ENCODE peak calls at places on chromosomes 7 and 10, in ten cellular contexts. Q is fibroblast of lung, T is body of pancreas, G is cardiac muscle cell, O is heart left ventricle, F is upper lobe of right lung, Z is lung, A is tibial artery, K is sigmoid colon, N is mucosa of descending colon. B is an unnamed sample. For H3K4me1, the result is how much of the 10 kb centered on the place peaks cover.

GRCh38 chr7:24701232-24701898 is 55.9 kb downstream of the GSDME start:
- DNase-seq in Q (peak), T (no peak), G (peak), O (no peak), F (no peak), Z (no peak), A (no peak), K (no peak), N (no peak), B (no peak)

GRCh38 chr7:101567231-101567630 is 61.9 kb downstream of the MYL10 start:
- DNase-seq in Q (no peak), T (no peak), G (no peak), O (no peak), F (no peak), Z (no peak), A (no peak), K (peak), N (no peak), B (no peak)

GRCh38 chr10:112475565-112476233 is 28.7 kb downstream of the VTI1A start:
- DNase-seq in Q (peak), T (no peak), G (no peak), O (no peak), F (no peak), Z (no peak), A (no peak), K (no peak), N (no peak), B (no peak)

GRCh38 chr10:58830748-58831147 is 318.1 kb downstream of the BICC1 start:
- DNase-seq in Q (no peak), T (no peak), G (no peak), O (no peak), F (no peak), Z (no peak), A (no peak), K (no peak), N (no peak), B (no peak)

GRCh38 chr10:98404571-98405396 is 10.2 kb downstream of the PYROXD2 start:
- DNase-seq in Q (peak), T (no peak), G (no peak), O (no peak), F (no peak), Z (no peak), A (no peak), K (no peak), N (no peak), B (no peak)

GRCh38 chr10:63166742-63167258 is 33.7 kb downstream of the NRBF2 start:
- DNase-seq in Q (peak), T (no peak), G (peak), O (no peak), F (no peak), Z (no peak), A (no peak), K (no peak), N (no peak), B (no peak)

GRCh38 chr10:122494833-122495232 is 33.5 kb downstream of the HTRA1 start:
- DNase-seq in Q (peak), T (no peak), G (no peak), O (no peak), F (no peak), Z (no peak), A (peak), K (no peak), N (no peak), B (no peak)

GRCh38 chr10:119989966-119990365 is 97.4 kb downstream of the SEC23IP start:
- DNase-seq in Q (no peak), T (no peak), G (no peak), O (no peak), F (no peak), Z (no peak), A (no peak), K (no peak), N (no peak), B (no peak)

GRCh38 chr10:84783386-84783785 is 455.0 kb downstream of the CCSER2 start:
- DNase-seq in Q (peak), T (peak), G (peak), O (no peak), F (no peak), Z (no peak), A (no peak), K (no peak), N (no peak), B (no peak)

GRCh38 chr7:7639847-7640220 is 718 bp upstream of the UMAD1 start:
- DNase-seq in Q (peak), T (no peak), G (no peak), O (no peak), F (no peak), Z (no peak), A (no peak), K (no peak), N (no peak), B (no peak)

GRCh38 chr10:125004571-125005311 is 62.8 kb downstream of the ZRANB1 start:
- DNase-seq in Q (no peak), T (peak), G (no peak), O (peak), F (no peak), Z (no peak), A (peak), K (peak), N (peak), B (peak)

GRCh38 chr10:125002044-125002422 is 60.1 kb downstream of the ZRANB1 start:
- DNase-seq in Q (no peak), T (no peak), G (no peak), O (no peak), F (peak), Z (no peak), A (peak), K (peak), N (no peak), B (peak)

GRCh38 chr10:125002423-125003145 is 60.7 kb downstream of the ZRANB1 start:
- DNase-seq in Q (no peak), T (peak), G (no peak), O (peak), F (peak), Z (no peak), A (peak), K (peak), N (peak), B (peak)

GRCh38 chr10:125003901-125004467 is 62.1 kb downstream of the ZRANB1 start:
- DNase-seq in Q (no peak), T (no peak), G (no peak), O (peak), F (peak), Z (no peak), A (peak), K (peak), N (no peak), B (peak)

GRCh38 chr10:125003146-125003900 is 61.4 kb downstream of the ZRANB1 start:
- DNase-seq in Q (no peak), T (peak), G (no peak), O (peak), F (peak), Z (no peak), A (peak), K (peak), N (peak), B (peak)
- TF ChIP-seq CTCF in Q (no peak), T (no peak), G (peak), O (no peak), F (no peak), Z (no peak), A (no peak), K (no peak), N (no peak), B (no peak)

GRCh38 chr10:79231908-79232307 is 115.4 kb upstream of the PPIF start:
- DNase-seq in Q (no peak), T (no peak), G (no peak), O (no peak), F (no peak), Z (no peak), A (no peak), K (no peak), N (no peak), B (no peak)

GRCh38 chr10:79230563-79231249 is 116.6 kb upstream of the PPIF start:
- DNase-seq in Q (no peak), T (no peak), G (no peak), O (no peak), F (no peak), Z (no peak), A (no peak), K (no peak), N (no peak), B (no peak)

GRCh38 chr10:79229830-79230562 is 117.3 kb upstream of the PPIF start:
- DNase-seq in Q (no peak), T (no peak), G (peak), O (no peak), F (no peak), Z (no peak), A (no peak), K (no peak), N (no peak), B (no peak)

GRCh38 chr10:79234391-79235318 is 112.6 kb upstream of the PPIF start:
- DNase-seq in Q (peak), T (no peak), G (no peak), O (no peak), F (no peak), Z (no peak), A (no peak), K (no peak), N (no peak), B (no peak)

GRCh38 chr10:79232864-79233263 is 114.4 kb upstream of the PPIF start:
- DNase-seq in Q (no peak), T (no peak), G (no peak), O (no peak), F (no peak), Z (no peak), A (no peak), K (no peak), N (no peak), B (no peak)
- H3K4me1 ChIP-seq in Q (under half), T (under half), G (under half), O (under half), F (under half), Z (under half), A (under half), K (half or more), N (under half), B (under half)

GRCh38 chr7:87510430-87510875 is 35.0 kb upstream of the ABCB4 start:
- DNase-seq in Q (no peak), T (no peak), G (no peak), O (no peak), F (no peak), Z (no peak), A (no peak), K (no peak), N (no peak), B (no peak)

GRCh38 chr7:87505122-87505521 is 29.6 kb upstream of the ABCB4 start:
- DNase-seq in Q (no peak), T (no peak), G (no peak), O (no peak), F (no peak), Z (no peak), A (no peak), K (no peak), N (no peak), B (no peak)

GRCh38 chr7:87506243-87507180 is 31.0 kb upstream of the ABCB4 start:
- DNase-seq in Q (peak), T (no peak), G (no peak), O (no peak), F (no peak), Z (no peak), A (no peak), K (no peak), N (no peak), B (no peak)

GRCh38 chr7:87505557-87506242 is 30.2 kb upstream of the ABCB4 start:
- DNase-seq in Q (no peak), T (no peak), G (no peak), O (no peak), F (no peak), Z (no peak), A (no peak), K (no peak), N (no peak), B (no peak)

GRCh38 chr7:87507446-87507845 is 32.0 kb upstream of the ABCB4 start:
- DNase-seq in Q (no peak), T (no peak), G (peak), O (no peak), F (no peak), Z (no peak), A (no peak), K (no peak), N (no peak), B (no peak)
- TF ChIP-seq CTCF in Q (peak), T (no peak), G (peak), O (peak), F (no peak), Z (no peak), A (no peak), K (no peak), N (no peak), B (peak)

DNA sequence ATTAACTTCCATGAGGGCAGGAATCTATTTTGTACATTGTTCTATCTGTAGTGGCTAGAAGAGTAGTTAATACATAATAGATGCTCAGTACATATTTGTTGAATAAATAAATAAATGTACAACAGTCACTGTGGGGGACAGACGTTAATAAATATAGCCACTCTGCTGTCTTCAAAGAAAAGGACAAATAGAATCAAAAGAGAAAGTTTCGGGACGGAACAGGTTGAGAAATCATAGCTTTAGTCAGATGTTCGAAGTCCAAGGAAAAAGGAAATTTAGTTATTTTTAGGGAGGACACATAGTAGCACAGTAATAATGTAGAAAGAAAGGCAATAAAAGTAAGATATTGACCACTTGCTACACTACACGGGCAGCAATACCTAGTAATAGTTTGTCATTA is 861.4 kb downstream of the PCDH15 start:
- DNase-seq in Q (no peak), T (no peak), G (no peak), O (no peak), F (no peak), Z (no peak), A (no peak), K (no peak), N (no peak), B (no peak)
- H3K4me1 ChIP-seq in Q (under half), T (under half), G (under half), O (under half), F (under half), Z (under half), A (under half), K (under half), N (under half), B (under half)

GRCh38 chr10:69961168-69961863 is 91.3 kb upstream of the MACROH2A2 start:
- DNase-seq in Q (peak), T (no peak), G (no peak), O (no peak), F (no peak), Z (no peak), A (no peak), K (no peak), N (no peak), B (no peak)
- TF ChIP-seq CTCF in Q (peak), T (peak), G (peak), O (no peak), F (peak), Z (no peak), A (no peak), K (no peak), N (no peak), B (peak)